ENCODE peak calls at places on chromosomes 11 and 22, in seven cellular contexts. T is heart left ventricle, U is adrenal gland, V is thyroid gland, W is lower leg skin, H is IMR-90, Y is esophagus squamous epithelium. G is an unnamed sample.

GRCh38 chr11:108224908-108225786 is 2.3 kb downstream of the ATM start:
- DNase-seq in W (no peak), H (no peak), T (no peak), U (no peak), Y (no peak), V (no peak), G (no peak)

GRCh38 chr22:45468872-45469572 is 33.7 kb upstream of the FBLN1 start:
- DNase-seq in W (no peak), V (peak; percentile 73), U (no peak), T (no peak), Y (no peak), H (peak; percentile 63), G (no peak)

GRCh38 chr11:118625976-118626375 is 18.6 kb downstream of the PHLDB1 start:
- DNase-seq in U (no peak), Y (no peak), T (no peak), V (no peak), W (no peak), H (no peak), G (no peak)

GRCh38 chr22:40403651-40404050 is 33.3 kb downstream of the SGSM3 start:
- DNase-seq in Y (no peak), T (no peak), H (no peak), U (no peak), W (peak; percentile 67), V (no peak), G (no peak)

GRCh38 chr22:45101828-45102227 is 61.9 kb upstream of the NUP50 start:
- DNase-seq in W (peak; percentile 88), T (peak; percentile 44), U (peak; percentile 82), Y (no peak), H (peak; percentile 72), V (peak; percentile 35), G (no peak)

GRCh38 chr11:23840872-23841271 is 656.0 kb upstream of the LUZP2 start:
- DNase-seq in W (no peak), T (no peak), Y (no peak), H (no peak), V (no peak), U (no peak), G (no peak)

GRCh38 chr11:66142370-66143263 is 72.5 kb downstream of the PACS1 start:
- DNase-seq in V (no peak), W (no peak), Y (no peak), U (no peak), T (no peak), H (peak; percentile 53), G (no peak)

GRCh38 chr11:11667056-11667455 is 45.3 kb upstream of the GALNT18 start:
- DNase-seq in Y (no peak), T (no peak), V (no peak), U (no peak), H (no peak), W (no peak), G (no peak)

GRCh38 chr11:103659138-103659734 is 377.2 kb upstream of the DDI1 start:
- DNase-seq in W (no peak), Y (no peak), U (no peak), V (no peak), T (no peak), H (no peak), G (no peak)

GRCh38 chr11:78469905-78470304 is 52.3 kb upstream of the GAB2 start:
- DNase-seq in W (no peak), T (no peak), V (no peak), U (no peak), H (no peak), Y (no peak), G (no peak)

GRCh38 chr11:70399681-70400112 is 1.4 kb downstream of the CTTN start:
- DNase-seq in Y (no peak), H (peak; percentile 97), U (peak; percentile 96), T (peak; percentile 80), V (peak; percentile 81), W (peak; percentile 97), G (peak; percentile 25)

GRCh38 chr22:38792833-38793232 is 1.1 kb downstream of the DNAL4 start:
- DNase-seq in W (no peak), Y (no peak), H (peak; percentile 59), T (no peak), U (no peak), V (no peak), G (no peak)

DNA sequence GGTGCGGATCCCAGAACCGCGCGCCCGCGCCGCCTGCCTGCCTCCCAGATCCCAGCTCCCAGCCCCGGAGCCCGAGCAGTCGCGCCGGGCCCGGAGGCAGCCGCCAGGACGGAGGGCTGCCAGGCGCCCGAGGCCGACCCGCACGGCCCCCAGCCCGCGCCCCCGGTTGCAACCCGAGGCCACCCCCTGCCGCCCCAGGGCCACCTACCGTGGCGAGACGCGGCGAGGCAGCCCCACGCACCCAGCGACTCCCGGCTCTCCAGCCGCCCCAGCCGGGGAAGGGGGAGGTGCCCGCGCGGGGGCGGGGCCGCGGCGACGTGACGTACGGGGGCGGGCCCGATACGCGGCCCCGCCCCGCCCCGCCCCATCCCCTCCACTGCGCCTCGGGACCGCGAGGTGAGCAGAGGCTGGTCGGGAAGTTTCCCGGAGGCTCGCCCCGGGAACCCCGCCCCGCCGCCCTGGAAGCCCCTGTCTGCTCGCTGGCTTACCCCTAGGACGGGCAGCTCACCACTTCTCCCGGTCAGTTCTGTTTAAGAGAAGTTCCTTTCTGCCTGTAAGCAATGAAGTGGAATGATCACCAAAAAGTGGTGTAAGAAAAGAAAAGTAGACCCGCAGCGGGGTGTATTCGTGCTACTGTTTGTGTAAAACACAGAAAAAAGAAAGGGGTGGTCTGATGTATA is at the start of gene TPST2:
- DNase-seq in V (peak; percentile 74), H (peak; percentile 65), W (peak; percentile 96), Y (no peak), T (peak; percentile 83), U (peak; percentile 83), G (peak; percentile 90)
- TF ChIP-seq CTCF in V (no peak), H (no peak), W (no peak), Y (peak; percentile 15), T (no peak), U (no peak), G (no peak)

GRCh38 chr22:30607939-30608338 is 965 bp downstream of the TCN2 start:
- DNase-seq in Y (no peak), U (no peak), V (no peak), H (no peak), T (no peak), W (no peak), G (no peak)

GRCh38 chr22:30610299-30610698 is 3.3 kb downstream of the TCN2 start:
- DNase-seq in V (no peak), W (peak; percentile 91), H (no peak), T (no peak), Y (no peak), U (peak; percentile 68), G (no peak)

GRCh38 chr22:30611197-30611596 is 4.2 kb downstream of the TCN2 start:
- DNase-seq in T (no peak), V (no peak), W (no peak), U (no peak), Y (no peak), H (peak; percentile 26), G (no peak)

GRCh38 chr22:30607300-30607930 is 441 bp downstream of the TCN2 start:
- DNase-seq in T (no peak), W (no peak), H (no peak), Y (no peak), V (no peak), U (no peak), G (no peak)

DNA sequence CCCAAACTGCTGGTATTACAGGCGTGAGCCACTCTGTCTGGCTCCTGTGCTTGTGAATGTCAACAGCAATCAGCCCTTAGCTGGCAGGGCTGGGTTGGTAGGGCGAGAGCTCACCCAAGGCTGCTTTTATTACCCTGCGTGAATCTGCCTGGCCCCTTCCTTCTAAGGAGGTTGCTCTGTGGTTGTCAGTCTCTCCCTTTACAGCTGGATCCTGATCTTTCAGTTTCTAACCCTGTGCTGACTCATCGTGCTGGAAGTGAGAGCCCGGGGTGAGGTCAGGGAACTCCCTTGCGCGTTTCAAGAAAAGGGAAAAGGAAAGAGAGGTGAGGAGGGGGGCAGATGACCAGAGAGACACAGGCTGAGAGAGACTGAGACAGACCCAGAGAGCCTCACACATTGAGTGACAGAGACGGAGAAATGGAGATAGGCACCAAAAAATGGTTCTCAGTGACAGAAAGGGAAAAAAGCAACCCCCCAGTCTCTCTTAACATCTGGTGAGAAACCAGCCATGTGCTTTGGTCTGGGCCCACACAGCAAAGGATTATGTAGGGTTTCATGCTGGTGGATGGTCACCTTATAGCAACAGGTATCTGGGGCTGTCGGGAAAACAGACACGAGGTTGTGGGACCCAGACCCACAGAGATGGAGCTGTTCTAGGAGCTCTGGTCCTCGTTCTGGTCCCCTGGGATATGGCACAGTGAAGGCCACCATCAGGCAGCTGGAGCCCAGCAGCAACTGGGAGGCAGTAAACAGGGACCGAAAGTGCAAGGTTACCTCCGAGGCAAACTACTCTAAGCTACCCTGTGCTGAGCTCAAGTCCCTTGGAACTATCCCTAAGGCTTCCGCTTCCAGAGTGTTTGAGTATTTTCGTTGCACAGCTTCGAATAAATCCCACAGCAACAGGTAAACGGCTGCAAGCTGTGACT is 2.5 kb downstream of the TCN2 start:
- DNase-seq in T (peak; percentile 56), W (no peak), U (peak; percentile 84), Y (no peak), H (peak; percentile 86), V (no peak), G (peak; percentile 76)
- H3K4me3 ChIP-seq in T (no peak overlapping the region), W (no peak overlapping the region), U (no peak overlapping the region), Y (no peak overlapping the region), H (no peak overlapping the region), V (no peak overlapping the region), G (peak overlapping the region; percentile 69)

DNA sequence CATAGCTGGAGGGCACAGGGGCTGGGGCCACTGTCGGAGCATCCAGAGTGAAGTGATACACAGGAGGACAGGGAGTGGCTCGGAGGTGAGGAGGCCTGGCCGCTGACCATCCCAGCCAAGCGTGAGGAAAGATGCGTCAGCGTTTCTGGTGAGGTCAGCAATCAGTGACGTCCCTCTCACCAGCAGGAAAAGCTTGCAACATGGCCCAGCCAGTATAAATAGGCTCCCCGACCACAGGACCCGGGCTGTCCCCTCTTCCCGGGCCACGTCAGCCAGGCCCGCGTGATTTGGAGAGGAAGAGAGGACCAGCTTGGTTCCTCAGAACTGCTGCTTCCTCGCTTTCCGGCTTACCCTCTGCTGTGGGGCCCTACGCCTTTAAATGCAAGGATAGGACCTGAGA is 4.2 kb upstream of the OSM start:
- DNase-seq in U (peak; percentile 86), T (peak; percentile 78), H (peak; percentile 81), W (peak; percentile 95), Y (peak; percentile 44), V (no peak), G (peak; percentile 74)
- TF ChIP-seq POLR2A in U (no peak), T (no peak), H (peak; percentile 26), W (no peak), Y (no peak), V (no peak), G (no peak)

DNA sequence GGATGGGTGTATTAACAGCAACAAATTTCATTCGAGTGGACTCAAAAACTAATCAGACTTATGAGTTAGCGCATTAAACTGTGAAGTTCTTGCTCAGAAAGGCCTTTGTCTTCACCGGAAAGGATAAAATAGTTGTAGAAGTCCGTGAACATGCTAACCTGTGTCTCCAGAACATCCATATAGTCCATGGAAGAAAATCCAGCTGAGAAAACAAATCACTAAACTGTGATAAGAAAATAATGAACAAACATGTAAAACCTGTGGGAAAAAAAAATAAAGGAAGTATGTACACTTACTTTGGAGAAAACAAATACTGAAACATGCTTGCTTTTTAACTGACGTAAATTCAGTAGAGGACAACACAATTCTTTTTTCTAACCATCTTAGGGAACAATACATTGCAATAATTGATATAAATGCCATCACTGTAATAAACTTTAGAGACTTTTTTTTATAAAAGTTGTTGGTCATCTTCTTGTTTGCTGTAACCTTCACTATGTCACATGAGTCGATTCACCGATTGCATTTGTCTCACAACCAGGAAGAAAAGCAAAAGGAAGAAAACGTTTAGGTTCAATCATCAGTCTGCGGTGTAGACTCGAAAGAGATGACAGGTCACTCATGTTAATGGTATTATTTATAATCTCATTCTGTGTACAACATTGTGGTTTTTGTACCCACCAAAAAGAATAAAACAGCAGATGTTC is 41.9 kb downstream of the MSANTD4 start:
- DNase-seq in W (no peak), H (no peak), U (no peak), V (no peak), Y (no peak), T (no peak), G (no peak)
- TF ChIP-seq CTCF in W (no peak), H (no peak), U (no peak), V (no peak), Y (no peak), T (no peak), G (no peak)

G was measured in Peyer's patch.